ENCODE peak calls at places on chromosomes 3 and 15, in five cellular contexts. Q is psoas muscle, S is PC-3, O is A549, K is fibroblast of villous mesenchyme. G is an unnamed sample.

GRCh38 chr15:69469467-69470191 is 17.0 kb downstream of the RPLP1 start:
- DNase-seq in S (no peak), K (peak), Q (no peak), O (no peak), G (no peak)

GRCh38 chr15:67822537-67823370 is 2.6 kb upstream of the SKOR1 start:
- DNase-seq in K (no peak), Q (peak), O (no peak), S (no peak), G (no peak)

GRCh38 chr3:125150525-125151436 is 61.8 kb downstream of the SLC12A8 start:
- DNase-seq in S (peak), Q (no peak), O (peak), K (no peak), G (no peak)

GRCh38 chr15:78859971-78860733 is 12.5 kb upstream of the MORF4L1 start:
- DNase-seq in K (peak), O (peak), Q (peak), S (peak), G (peak)

GRCh38 chr3:49500408-49501257 is 30.6 kb downstream of the DAG1 start:
- DNase-seq in S (peak), K (peak), O (peak), Q (peak), G (no peak)

GRCh38 chr3:57942872-57943283 is 65.3 kb upstream of the FLNB start:
- DNase-seq in O (no peak), Q (no peak), K (peak), S (peak), G (no peak)

GRCh38 chr3:138412821-138413531 is 21.4 kb upstream of the ESYT3 start:
- DNase-seq in O (no peak), Q (no peak), S (peak), K (no peak), G (no peak)

GRCh38 chr15:84643838-84644237 is 10.2 kb downstream of the WDR73 start:
- DNase-seq in O (no peak), S (no peak), Q (no peak), K (no peak), G (no peak)

GRCh38 chr15:88800026-88800425 is 3.2 kb upstream of the ACAN start:
- DNase-seq in Q (no peak), K (no peak), O (no peak), S (peak), G (no peak)

GRCh38 chr3:111895079-111895478 is 36.0 kb downstream of the PHLDB2 start:
- DNase-seq in O (peak), Q (no peak), K (peak), S (peak), G (no peak)

GRCh38 chr3:171604370-171604769 is 144.2 kb upstream of the TNIK start:
- DNase-seq in Q (no peak), K (no peak), S (no peak), O (no peak), G (no peak)

GRCh38 chr3:187823802-187824201 is 78.5 kb upstream of the BCL6 start:
- DNase-seq in Q (no peak), K (no peak), S (no peak), O (no peak), G (no peak)

GRCh38 chr15:69576035-69576526 is 123.5 kb downstream of the RPLP1 start:
- DNase-seq in Q (peak), S (peak), K (no peak), O (peak), G (peak)

GRCh38 chr15:48695088-48695834 is 49.8 kb upstream of the FBN1 start:
- DNase-seq in Q (no peak), S (peak), K (peak), O (no peak), G (no peak)

GRCh38 chr15:72319360-72319984 is 485 bp downstream of the CELF6 start:
- DNase-seq in Q (peak), K (peak), O (peak), S (peak), G (peak)

GRCh38 chr3:66038384-66038725 is 363 bp downstream of the MAGI1 start:
- DNase-seq in Q (no peak), O (no peak), K (no peak), S (no peak), G (no peak)

GRCh38 chr3:155744091-155744625 is 713 bp downstream of the PLCH1 start:
- DNase-seq in S (peak), Q (peak), O (peak), K (no peak), G (no peak)

GRCh38 chr3:179189764-179190163 is 41.6 kb downstream of the PIK3CA start:
- DNase-seq in S (no peak), Q (no peak), K (peak), O (no peak), G (no peak)

GRCh38 chr15:25133804-25134203 is 179.0 kb downstream of the SNRPN start:
- DNase-seq in K (no peak), S (no peak), Q (no peak), O (no peak), G (no peak)

GRCh38 chr3:99674086-99674789 is 35.8 kb downstream of the COL8A1 start:
- DNase-seq in O (no peak), S (peak), Q (no peak), K (peak), G (no peak)

GRCh38 chr15:22902578-22902977 is 64.1 kb downstream of the NIPA2 start:
- DNase-seq in K (no peak), Q (no peak), O (no peak), S (no peak), G (no peak)

GRCh38 chr3:160999268-160999667 is 105.9 kb downstream of the B3GALNT1 start:
- DNase-seq in K (no peak), S (peak), O (no peak), Q (no peak), G (no peak)

GRCh38 chr3:194754091-194754490 is 68.4 kb downstream of the FAM43A start:
- DNase-seq in S (no peak), O (no peak), Q (no peak), K (no peak), G (no peak)

GRCh38 chr3:176430244-176430893 is 766.9 kb downstream of the TBL1XR1 start:
- DNase-seq in O (peak), S (peak), K (peak), Q (no peak), G (no peak)

GRCh38 chr3:143875566-143875965 is 27.3 kb upstream of the SLC9A9 start:
- DNase-seq in Q (no peak), K (no peak), O (no peak), S (no peak), G (no peak)

GRCh38 chr3:58683001-58683845 is 16.6 kb upstream of the FAM3D start:
- DNase-seq in S (peak), K (no peak), Q (no peak), O (no peak), G (no peak)

GRCh38 chr3:177521305-177521704 is 324.0 kb upstream of the TBL1XR1 start:
- DNase-seq in S (peak), O (no peak), K (no peak), Q (no peak), G (no peak)

GRCh38 chr3:110341047-110341446 is 730.6 kb upstream of the NECTIN3 start:
- DNase-seq in O (no peak), Q (no peak), S (peak), K (no peak), G (no peak)

GRCh38 chr3:64551697-64552096 is 136.1 kb downstream of the ADAMTS9 start:
- DNase-seq in S (peak), K (no peak), Q (no peak), O (no peak), G (no peak)

GRCh38 chr3:123791898-123792297 is 92.2 kb downstream of the MYLK start:
- DNase-seq in S (no peak), O (no peak), Q (no peak), K (no peak), G (no peak)

GRCh38 chr3:151135548-151136337 is 50.3 kb downstream of the MED12L start:
- DNase-seq in K (no peak), O (no peak), Q (no peak), S (peak), G (no peak)

GRCh38 chr15:31477851-31478250 is 151.2 kb downstream of the KLF13 start:
- DNase-seq in O (no peak), S (no peak), K (no peak), Q (no peak), G (no peak)

DNA sequence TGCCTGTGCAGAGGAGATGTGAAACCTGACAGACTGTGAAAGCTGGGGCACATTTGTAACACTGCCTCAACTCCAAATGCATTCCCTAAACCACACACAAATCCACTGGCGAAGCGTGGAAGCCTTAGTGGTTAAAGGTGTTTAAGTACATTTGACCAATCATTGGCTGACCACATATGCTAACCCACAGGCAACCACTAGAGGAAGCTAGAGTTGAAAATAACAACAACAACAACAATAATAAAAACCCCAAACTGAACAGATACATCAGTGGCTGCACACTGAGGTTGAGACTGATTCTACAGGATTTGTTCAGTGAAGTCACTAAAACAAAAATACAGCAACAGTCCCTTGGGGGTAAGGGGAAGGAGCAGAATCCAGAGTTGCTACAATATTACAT is 129.7 kb downstream of the TJP1 start:
- DNase-seq in K (no peak), O (no peak), Q (no peak), S (no peak), G (no peak)
- TF ChIP-seq CTCF in K (peak), O (peak), Q (no peak), S (peak), G (no peak)

DNA sequence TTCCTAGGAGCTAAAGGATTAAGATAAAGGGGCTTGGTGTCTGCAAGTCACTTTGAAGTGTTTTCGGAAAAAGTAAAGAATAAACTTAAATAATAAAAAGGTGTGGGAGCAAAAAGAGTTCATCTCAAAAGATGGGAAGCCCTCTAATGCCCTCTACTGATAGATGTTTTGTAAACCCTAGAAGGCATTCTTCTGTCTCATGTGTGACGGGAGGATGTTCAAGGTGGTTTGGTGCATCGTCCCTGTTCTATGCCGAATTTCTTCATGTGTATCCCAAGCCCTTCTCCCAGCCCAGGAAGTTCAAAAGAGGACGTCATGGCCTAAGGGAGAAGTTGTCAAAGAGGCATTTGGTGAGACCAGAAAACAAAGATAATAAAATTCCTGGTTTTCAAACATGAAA is 37.2 kb downstream of the CCK start:
- DNase-seq in O (peak), Q (no peak), S (peak), K (no peak), G (no peak)
- TF ChIP-seq CTCF in O (peak), Q (no peak), S (peak), K (peak), G (no peak)

GRCh38 chr3:81869380-81869779 is 107.9 kb upstream of the GBE1 start:
- DNase-seq in S (no peak), O (no peak), Q (no peak), K (no peak), G (no peak)

GRCh38 chr3:81872566-81872965 is 111.1 kb upstream of the GBE1 start:
- DNase-seq in O (no peak), Q (no peak), S (no peak), K (peak), G (no peak)

GRCh38 chr3:81868597-81868996 is 107.2 kb upstream of the GBE1 start:
- DNase-seq in O (no peak), Q (no peak), S (no peak), K (no peak), G (no peak)

GRCh38 chr3:81874738-81875137 is 113.3 kb upstream of the GBE1 start:
- DNase-seq in Q (no peak), O (no peak), S (peak), K (no peak), G (no peak)

DNA sequence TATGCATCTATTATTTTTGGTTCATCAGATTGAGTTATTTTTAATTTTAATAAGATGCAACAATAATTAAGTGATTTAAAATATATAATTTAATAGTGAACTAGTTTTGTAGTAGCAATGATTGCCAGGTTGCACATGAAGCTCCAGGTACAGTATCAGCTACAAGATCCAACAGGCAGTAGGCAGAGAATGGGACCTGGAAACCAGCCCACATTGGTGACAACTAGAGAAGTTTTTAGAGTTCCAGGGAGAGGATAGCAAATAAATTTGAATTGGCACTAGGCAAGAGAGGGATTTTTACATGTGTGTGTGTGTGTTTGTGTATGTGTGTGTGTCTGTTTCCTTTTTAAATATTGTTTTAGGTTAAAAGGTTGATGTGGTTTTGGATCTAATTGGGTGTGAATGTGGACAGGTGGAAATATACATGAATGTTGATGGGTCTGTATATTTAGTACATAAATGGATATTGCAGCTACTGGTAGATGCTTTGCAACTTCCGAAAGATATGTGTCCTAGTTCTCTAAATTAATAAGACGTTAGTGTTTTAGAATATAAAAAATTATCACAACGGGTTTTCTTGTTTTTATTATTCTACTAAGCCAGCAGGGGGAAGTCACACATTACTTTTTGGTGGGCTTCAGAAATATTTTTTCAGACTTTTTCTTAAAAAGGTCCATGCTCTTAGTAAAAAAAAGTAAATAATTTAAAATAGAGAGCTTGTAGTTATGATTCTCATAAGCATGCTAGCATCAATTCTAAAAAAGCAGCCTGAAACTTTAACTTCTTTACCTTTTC is 110.1 kb upstream of the GBE1 start:
- DNase-seq in O (no peak), S (peak), Q (no peak), K (no peak), G (no peak)
- TF ChIP-seq CTCF in O (no peak), S (peak), Q (peak), K (peak), G (no peak)

DNA sequence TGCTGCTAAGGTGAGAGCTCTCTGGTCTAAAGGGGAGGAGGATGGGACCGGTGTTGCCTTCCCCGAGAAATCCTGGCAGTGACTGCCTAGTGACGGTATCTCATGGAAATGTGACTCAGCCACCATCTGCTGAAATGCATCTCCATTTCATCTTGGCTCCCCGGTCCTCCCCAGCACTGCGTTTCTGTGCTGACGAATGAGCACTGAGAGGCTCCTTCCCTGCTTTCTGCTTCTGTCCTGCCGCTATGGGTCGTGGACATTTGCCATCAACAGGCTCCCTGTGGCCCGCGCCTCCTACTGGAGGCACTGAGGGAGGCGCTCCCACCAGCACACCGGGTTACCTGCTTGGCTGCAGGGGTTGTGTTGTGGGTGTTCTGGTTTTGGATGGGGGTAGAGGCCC is 13.5 kb upstream of the SEC13 start:
- DNase-seq in S (peak), Q (peak), K (no peak), O (peak), G (no peak)
- TF ChIP-seq CTCF in S (peak), Q (peak), K (peak), O (peak), G (no peak)

GRCh38 chr3:52213005-52213404 is 12.4 kb downstream of the TLR9 start:
- DNase-seq in K (no peak), S (no peak), O (no peak), Q (no peak), G (no peak)
- TF ChIP-seq CTCF in K (no peak), S (no peak), O (no peak), Q (no peak), G (no peak)

DNA sequence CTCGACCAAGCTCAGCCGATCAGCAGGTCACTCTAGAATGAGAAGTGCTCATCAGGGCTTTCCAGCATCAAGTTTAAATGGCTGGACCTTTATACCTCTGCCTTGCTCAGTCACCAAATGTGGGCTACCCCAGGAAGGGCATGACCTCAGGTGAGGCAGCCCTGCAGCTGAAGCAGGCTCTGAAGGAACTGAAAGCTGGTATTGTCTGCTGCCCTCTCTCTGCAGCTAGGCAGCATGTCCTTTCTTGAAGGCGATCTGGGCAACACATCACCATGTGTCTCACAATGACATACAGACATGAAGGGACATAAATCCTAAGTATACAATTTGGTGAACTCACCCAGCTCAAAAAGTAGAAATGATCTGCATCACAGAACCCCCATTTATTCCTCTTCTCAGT is 38.7 kb upstream of the ARID3B start:
- DNase-seq in Q (no peak), K (no peak), O (no peak), S (no peak), G (no peak)
- TF ChIP-seq CTCF in Q (no peak), K (no peak), O (no peak), S (no peak), G (no peak)

GRCh38 chr15:32844118-32844711 is 126.4 kb downstream of the GREM1 start:
- DNase-seq in K (peak), O (peak), S (peak), Q (no peak), G (no peak)
- TF ChIP-seq CTCF in K (peak), O (peak), S (peak), Q (peak), G (no peak)

DNA sequence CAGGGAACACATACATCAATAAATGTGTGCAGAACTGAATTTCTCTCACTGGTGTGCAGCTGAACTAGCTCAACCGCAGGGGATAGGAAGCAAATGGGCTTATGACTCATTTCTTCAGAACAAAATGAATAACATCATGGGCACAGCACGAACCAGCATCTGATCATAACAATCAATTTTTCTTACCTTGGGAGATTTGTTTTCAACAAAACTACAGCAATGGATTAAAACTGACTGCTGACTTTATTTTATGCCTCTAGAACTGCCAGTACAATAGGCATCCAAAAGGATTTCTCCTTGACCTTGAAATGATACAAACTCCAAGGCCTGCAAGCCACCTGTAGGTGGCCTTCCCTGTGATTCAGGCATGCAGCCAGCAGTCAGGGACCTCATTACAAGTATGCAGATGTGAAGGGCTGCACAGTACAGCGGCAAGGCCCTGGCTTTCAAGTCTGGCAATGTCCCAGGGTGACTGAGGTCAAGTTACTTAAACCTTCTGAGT is 26.1 kb downstream of the TAMM41 start:
- DNase-seq in K (no peak), S (no peak), O (no peak), Q (no peak), G (no peak)
- TF ChIP-seq CTCF in K (no peak), S (peak), O (no peak), Q (no peak), G (no peak)